ENCODE peak calls at places on chromosomes 5 and 9, in ten cellular contexts. J is lower lobe of right lung, T is upper lobe of right lung, L is heart right ventricle, S is gastrocnemius medialis, B is heart left ventricle, Z is psoas muscle, E is foreskin keratinocyte, G is thoracic aorta, N is IMR-90. K is an unnamed sample.

GRCh38 chr5:83871533-83872380 is 151.1 kb upstream of the HAPLN1 start:
- ATAC-seq in J (peak), E (no peak), B (no peak), N (no peak), T (peak), G (no peak), S (no peak), Z (no peak), L (no peak), K (no peak)

GRCh38 chr5:78797945-78798731 is 149.6 kb upstream of the LHFPL2 start:
- ATAC-seq in J (no peak), B (peak), T (no peak), L (no peak), N (no peak), G (no peak), Z (no peak), S (no peak), E (no peak), K (no peak)

GRCh38 chr5:61071565-61071964 is 90.7 kb downstream of the SMIM15 start:
- ATAC-seq in L (no peak), Z (no peak), N (peak), J (no peak), B (no peak), G (no peak), S (no peak), E (no peak), T (no peak), K (no peak)

GRCh38 chr5:178149199-178149932 is 4.3 kb downstream of the NHP2 start:
- ATAC-seq in S (no peak), B (no peak), E (no peak), G (no peak), Z (no peak), J (no peak), T (no peak), N (no peak), L (no peak), K (no peak)

GRCh38 chr5:173290477-173291131 is 37.6 kb downstream of the STC2 start:
- ATAC-seq in J (no peak), L (peak), Z (no peak), S (no peak), E (no peak), G (no peak), B (peak), T (no peak), N (peak), K (peak)

GRCh38 chr5:56026863-56027300 is 32.1 kb upstream of the IL6ST start:
- ATAC-seq in Z (peak), N (peak), E (peak), B (no peak), J (peak), S (peak), T (peak), G (no peak), L (no peak), K (peak)

GRCh38 chr5:67935908-67936573 is 279.5 kb upstream of the PIK3R1 start:
- ATAC-seq in N (no peak), T (peak), G (no peak), J (peak), B (no peak), S (no peak), E (no peak), L (no peak), Z (no peak), K (no peak)

GRCh38 chr5:108380531-108381021 is 1.3 kb downstream of the FBXL17 start:
- ATAC-seq in G (no peak), N (peak), E (peak), L (peak), S (peak), Z (no peak), B (peak), J (no peak), T (no peak), K (no peak)

GRCh38 chr5:45225571-45226031 is 416.9 kb downstream of the MRPS30 start:
- ATAC-seq in J (peak), L (no peak), N (no peak), Z (no peak), G (no peak), B (no peak), E (no peak), T (no peak), S (no peak), K (no peak)

GRCh38 chr9:68955281-68955680 is 58.6 kb downstream of the PRKACG start:
- ATAC-seq in T (no peak), S (no peak), L (no peak), J (no peak), G (no peak), N (no peak), E (no peak), Z (no peak), B (no peak), K (no peak)

GRCh38 chr5:139637438-139638089 is 10.6 kb upstream of the CXXC5 start:
- ATAC-seq in S (peak), G (peak), B (peak), Z (peak), L (peak), T (peak), J (peak), N (peak), E (peak), K (peak)

GRCh38 chr5:178839319-178839704 is 20.4 kb upstream of the ZNF354B start:
- ATAC-seq in Z (no peak), N (peak), G (no peak), S (no peak), E (peak), L (peak), T (peak), J (peak), B (peak), K (no peak)

GRCh38 chr9:107674937-107675277 is 185.3 kb upstream of the KLF4 start:
- ATAC-seq in L (peak), N (no peak), Z (peak), E (no peak), J (peak), B (peak), T (peak), S (peak), G (no peak), K (peak)

GRCh38 chr9:33136721-33137120 is 30.4 kb downstream of the B4GALT1 start:
- ATAC-seq in B (no peak), E (peak), J (no peak), T (no peak), N (no peak), S (no peak), L (no peak), G (no peak), Z (no peak), K (no peak)

GRCh38 chr9:36542355-36542754 is 30.3 kb upstream of the MELK start:
- ATAC-seq in B (no peak), N (no peak), J (no peak), L (no peak), Z (no peak), S (no peak), E (no peak), T (no peak), G (no peak), K (no peak)

GRCh38 chr5:126883801-126884200 is 106.9 kb downstream of the LMNB1 start:
- ATAC-seq in Z (no peak), B (no peak), S (no peak), G (no peak), J (no peak), L (no peak), E (peak), N (peak), T (no peak), K (no peak)

GRCh38 chr5:78624011-78624541 is 24.5 kb downstream of the LHFPL2 start:
- ATAC-seq in B (peak), S (peak), G (no peak), E (no peak), J (no peak), Z (no peak), N (no peak), L (peak), T (no peak), K (no peak)

GRCh38 chr9:215631-216155 is 1.0 kb downstream of the DOCK8 start:
- ATAC-seq in E (no peak), S (no peak), L (no peak), N (no peak), T (no peak), Z (no peak), G (no peak), J (no peak), B (no peak), K (no peak)
- H3K27ac ChIP-seq in E (no peak), S (no peak), L (peak), N (no peak), T (peak), Z (peak), G (no peak), J (peak), B (no peak), K (peak)

GRCh38 chr5:141245250-141245717 is at the start of gene PCDHB15:
- ATAC-seq in S (no peak), Z (no peak), N (no peak), L (peak), J (no peak), B (peak), E (no peak), G (no peak), T (no peak), K (no peak)
- TF ChIP-seq CTCF in S (no peak), Z (no peak), N (peak), L (peak), J (peak), B (peak), E (peak), G (no peak), T (peak), K (peak)

GRCh38 chr9:124351672-124352468 is 63.4 kb downstream of the PSMB7 start:
- ATAC-seq in N (no peak), B (no peak), Z (no peak), J (no peak), G (no peak), L (no peak), E (no peak), T (no peak), S (no peak), K (no peak)
- H3K27ac ChIP-seq in N (no peak), B (no peak), Z (no peak), J (no peak), G (no peak), L (no peak), E (no peak), T (no peak), S (no peak), K (no peak)

GRCh38 chr5:174736351-174736721 is 12.0 kb downstream of the MSX2 start:
- ATAC-seq in L (no peak), N (peak), Z (no peak), J (no peak), S (no peak), B (no peak), E (peak), G (no peak), T (peak), K (no peak)

GRCh38 chr5:174737335-174737734 is 13.0 kb downstream of the MSX2 start:
- ATAC-seq in B (no peak), E (no peak), Z (peak), S (no peak), J (no peak), G (no peak), L (no peak), T (no peak), N (no peak), K (no peak)

GRCh38 chr5:174736777-174737176 is 12.4 kb downstream of the MSX2 start:
- ATAC-seq in J (no peak), G (no peak), N (no peak), T (no peak), E (no peak), S (no peak), L (no peak), B (no peak), Z (no peak), K (no peak)

GRCh38 chr5:174734571-174735497 is 10.5 kb downstream of the MSX2 start:
- ATAC-seq in T (no peak), N (no peak), J (no peak), E (no peak), L (no peak), Z (no peak), B (no peak), S (no peak), G (no peak), K (no peak)

DNA sequence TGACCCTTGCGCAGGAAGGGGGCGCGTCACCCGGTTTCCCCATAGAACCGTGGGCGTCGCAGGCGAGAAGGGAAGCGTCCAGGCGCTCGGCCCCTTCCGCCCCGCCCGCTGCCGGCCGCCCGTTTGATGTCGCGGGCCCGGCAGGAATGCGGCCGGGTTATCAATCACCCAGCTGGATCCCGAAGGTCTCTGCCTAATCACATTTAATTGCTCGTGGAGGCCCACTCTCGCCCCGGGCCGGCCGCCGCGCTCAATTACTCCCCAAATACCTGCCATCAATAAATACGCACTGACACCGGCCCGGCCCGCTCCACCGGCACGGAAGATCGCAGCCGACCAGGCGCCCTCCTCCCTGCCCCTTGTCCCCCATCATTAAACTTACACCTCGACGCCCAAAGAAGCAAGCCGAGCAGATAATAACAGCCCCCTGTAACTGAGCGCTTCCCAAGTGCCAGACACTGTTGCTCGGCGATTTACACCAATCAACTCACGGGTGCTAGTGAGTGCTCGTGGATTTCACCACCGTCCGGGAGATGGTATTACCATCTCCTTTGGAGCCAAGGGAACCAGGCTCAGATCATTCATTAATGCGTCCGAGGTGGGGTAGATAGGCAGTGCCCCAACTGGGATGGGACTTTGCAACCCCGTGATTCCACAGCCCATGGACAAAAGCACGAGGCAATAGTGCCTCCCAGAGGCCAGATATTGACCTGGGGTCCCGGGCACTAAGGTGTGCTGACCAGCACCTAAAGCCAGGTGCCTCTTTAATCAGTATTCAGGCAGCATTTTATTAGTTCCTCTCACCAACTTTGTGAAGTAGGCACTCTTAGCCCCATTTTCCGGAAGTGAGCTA is 11.3 kb downstream of the MSX2 start:
- ATAC-seq in E (peak), J (peak), S (no peak), T (peak), G (no peak), Z (peak), L (no peak), N (peak), B (no peak), K (no peak)
- TF ChIP-seq CTCF in E (peak), J (peak), S (no peak), T (peak), G (no peak), Z (peak), L (no peak), N (peak), B (peak), K (no peak)

GRCh38 chr5:156934450-156935211 is 28.4 kb downstream of the TIMD4 start:
- ATAC-seq in J (no peak), B (no peak), N (no peak), G (no peak), E (no peak), S (no peak), T (no peak), L (no peak), Z (no peak), K (no peak)
- H3K27ac ChIP-seq in J (no peak), B (no peak), N (no peak), G (no peak), E (no peak), S (no peak), T (no peak), L (no peak), Z (no peak), K (no peak)

GRCh38 chr5:165039748-165040147 is 1534.3 kb downstream of the MAT2B start:
- ATAC-seq in S (no peak), E (no peak), B (no peak), T (no peak), J (no peak), Z (no peak), G (no peak), L (no peak), N (no peak), K (no peak)
- TF ChIP-seq CTCF in S (no peak), E (no peak), B (no peak), T (no peak), J (no peak), Z (no peak), G (no peak), L (no peak), N (no peak), K (no peak)

DNA sequence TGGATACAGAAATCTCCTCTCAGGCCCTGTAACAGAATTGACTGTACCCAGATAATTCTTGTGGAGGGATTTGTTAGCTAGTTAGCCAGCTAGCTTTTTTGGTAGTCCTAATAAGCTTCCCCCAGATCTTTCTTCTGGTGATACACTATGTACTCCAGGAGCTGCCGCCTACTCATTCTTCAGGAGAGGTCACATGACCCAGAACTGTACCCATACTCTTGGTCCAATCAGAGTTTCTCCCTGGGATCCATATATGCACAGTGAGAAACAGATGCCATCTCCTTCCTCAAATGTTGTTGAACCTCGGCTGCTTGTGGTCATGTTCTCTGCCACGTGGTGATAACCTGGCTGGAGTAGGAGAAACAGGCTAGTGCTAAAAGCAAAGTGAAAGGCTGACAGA is 122.9 kb upstream of the RFX3 start:
- ATAC-seq in J (no peak), Z (no peak), B (no peak), S (no peak), L (no peak), N (no peak), E (no peak), G (no peak), T (no peak), K (no peak)
- H3K27ac ChIP-seq in J (no peak), Z (no peak), B (no peak), S (no peak), L (no peak), N (no peak), E (no peak), G (no peak), T (no peak), K (no peak)

DNA sequence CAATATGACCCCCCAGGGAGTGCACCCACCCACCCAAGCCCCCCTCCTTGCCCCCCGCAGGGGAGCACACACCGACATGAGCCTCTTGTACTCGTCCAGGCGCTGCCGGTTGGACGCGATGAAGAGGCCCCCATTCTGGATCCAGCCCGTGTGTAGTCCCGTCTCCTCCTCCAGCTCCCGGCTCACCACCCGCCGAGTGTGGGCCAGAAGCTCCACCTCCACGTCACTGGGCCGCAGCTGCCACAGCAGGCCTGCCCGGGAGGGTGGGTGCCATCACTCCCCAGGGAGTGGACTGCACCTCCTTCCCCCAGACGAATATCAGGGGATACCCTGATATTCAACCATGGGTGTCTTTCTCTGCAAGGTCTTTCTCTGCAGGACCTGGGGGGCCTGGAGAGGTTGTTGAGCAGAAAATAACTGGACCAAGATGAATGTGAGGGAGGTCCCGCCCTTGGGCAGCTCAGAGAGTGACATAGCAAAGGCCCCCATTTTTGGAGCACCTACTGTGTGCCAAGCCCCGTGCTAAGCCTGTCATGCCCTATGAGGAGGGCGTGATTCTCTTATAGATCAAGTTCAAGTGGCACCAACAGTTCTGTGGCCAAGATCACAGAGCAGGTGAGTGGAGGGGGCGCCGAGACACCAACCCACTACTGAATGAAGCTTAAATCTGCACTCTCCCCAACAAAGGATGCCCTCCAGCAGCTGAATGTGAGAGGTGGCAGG is 5.6 kb downstream of the SARDH start:
- ATAC-seq in B (no peak), G (no peak), T (no peak), S (no peak), E (no peak), Z (no peak), J (no peak), L (no peak), N (no peak), K (no peak)
- TF ChIP-seq CTCF in B (no peak), G (no peak), T (no peak), S (no peak), E (no peak), Z (no peak), J (no peak), L (no peak), N (no peak), K (no peak)

DNA sequence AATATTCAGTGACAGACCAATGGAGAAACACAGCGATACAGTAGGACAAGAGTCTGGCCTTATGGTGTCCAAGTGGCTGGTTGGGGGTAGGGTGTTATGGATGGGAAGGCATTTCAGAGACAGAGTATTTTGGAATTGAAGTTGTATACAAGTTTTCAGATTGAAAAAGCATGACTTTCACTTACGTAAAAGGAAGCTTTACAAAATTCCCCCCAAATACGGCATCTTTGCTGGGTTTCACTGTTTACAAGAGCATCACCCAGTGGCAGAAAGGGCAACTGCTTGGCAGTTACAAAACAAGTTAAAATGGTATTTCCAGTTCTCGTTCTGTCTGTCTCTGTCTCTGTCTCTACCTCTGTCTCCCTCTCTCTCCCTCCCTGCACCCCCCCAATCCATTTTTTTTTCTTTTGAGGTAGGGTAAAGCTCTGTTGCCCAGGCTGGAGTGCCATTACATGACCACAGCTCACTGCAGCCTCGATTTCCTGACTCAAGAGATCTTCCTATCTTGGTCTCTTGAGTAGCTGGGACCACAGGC is 86.2 kb downstream of the PTPN3 start:
- ATAC-seq in T (peak), G (no peak), S (no peak), E (peak), L (no peak), N (peak), Z (peak), J (no peak), B (no peak), K (no peak)
- H3K27ac ChIP-seq in T (no peak), G (no peak), S (peak), E (no peak), L (no peak), N (no peak), Z (peak), J (no peak), B (no peak), K (no peak)